ENCODE peak calls at places on chromosomes 12 and 14, in eight cellular contexts. One of them, this sample, is unnamed.

GRCh38 chr12:71686658-71687025 is 760 bp downstream of the TMEM19 start:
- DNase-seq in AG09309: no peak
- DNase-seq in Karpas-422: no peak
- DNase-seq in activated CD4-positive, alpha-beta memory T cell treated with anti-CD3 and anti-CD28 coated beads for 36 hours: no peak
- DNase-seq in stimulated activated CD4-positive, alpha-beta T cell treated with anti-CD3 and anti-CD28 coated beads, Interleukin-2, amount 100 ng/mL, for 48 hours: no peak
- DNase-seq in activated CD4-positive, alpha-beta T cell treated with anti-CD3 and anti-CD28 coated beads for 24 hours: no peak
- DNase-seq in AML-193: peak; percentile 46
- DNase-seq in NCI-H1092: no peak
- DNase-seq in this sample: no peak

GRCh38 chr14:22339277-22339676 is 249.7 kb downstream of the DAD1 start:
- DNase-seq in AML-193: no peak
- DNase-seq in stimulated activated CD4-positive, alpha-beta T cell treated with anti-CD3 and anti-CD28 coated beads, Interleukin-2, amount 100 ng/mL, for 48 hours: no peak
- DNase-seq in Karpas-422: no peak
- DNase-seq in NCI-H1092: no peak
- DNase-seq in activated CD4-positive, alpha-beta memory T cell treated with anti-CD3 and anti-CD28 coated beads for 36 hours: no peak
- DNase-seq in AG09309: no peak
- DNase-seq in activated CD4-positive, alpha-beta T cell treated with anti-CD3 and anti-CD28 coated beads for 24 hours: no peak
- DNase-seq in this sample: no peak

GRCh38 chr12:60162988-60163720 is 567.3 kb downstream of the SLC16A7 start:
- DNase-seq in NCI-H1092: no peak
- DNase-seq in stimulated activated CD4-positive, alpha-beta T cell treated with anti-CD3 and anti-CD28 coated beads, Interleukin-2, amount 100 ng/mL, for 48 hours: no peak
- DNase-seq in AG09309: no peak
- DNase-seq in Karpas-422: no peak
- DNase-seq in activated CD4-positive, alpha-beta memory T cell treated with anti-CD3 and anti-CD28 coated beads for 36 hours: no peak
- DNase-seq in activated CD4-positive, alpha-beta T cell treated with anti-CD3 and anti-CD28 coated beads for 24 hours: no peak
- DNase-seq in AML-193: no peak
- DNase-seq in this sample: no peak

GRCh38 chr14:34172052-34172451 is 221.2 kb upstream of the EGLN3 start:
- DNase-seq in activated CD4-positive, alpha-beta memory T cell treated with anti-CD3 and anti-CD28 coated beads for 36 hours: no peak
- DNase-seq in stimulated activated CD4-positive, alpha-beta T cell treated with anti-CD3 and anti-CD28 coated beads, Interleukin-2, amount 100 ng/mL, for 48 hours: no peak
- DNase-seq in NCI-H1092: no peak
- DNase-seq in AML-193: no peak
- DNase-seq in activated CD4-positive, alpha-beta T cell treated with anti-CD3 and anti-CD28 coated beads for 24 hours: no peak
- DNase-seq in Karpas-422: no peak
- DNase-seq in AG09309: no peak
- DNase-seq in this sample: no peak

GRCh38 chr14:61678966-61679365 is 16.3 kb upstream of the HIF1A start:
- DNase-seq in activated CD4-positive, alpha-beta T cell treated with anti-CD3 and anti-CD28 coated beads for 24 hours: no peak
- DNase-seq in NCI-H1092: no peak
- DNase-seq in Karpas-422: no peak
- DNase-seq in AML-193: no peak
- DNase-seq in activated CD4-positive, alpha-beta memory T cell treated with anti-CD3 and anti-CD28 coated beads for 36 hours: no peak
- DNase-seq in AG09309: no peak
- DNase-seq in stimulated activated CD4-positive, alpha-beta T cell treated with anti-CD3 and anti-CD28 coated beads, Interleukin-2, amount 100 ng/mL, for 48 hours: no peak
- DNase-seq in this sample: no peak

GRCh38 chr12:95277139-95277538 is 59.5 kb downstream of the VEZT start:
- DNase-seq in Karpas-422: no peak
- DNase-seq in activated CD4-positive, alpha-beta T cell treated with anti-CD3 and anti-CD28 coated beads for 24 hours: no peak
- DNase-seq in activated CD4-positive, alpha-beta memory T cell treated with anti-CD3 and anti-CD28 coated beads for 36 hours: no peak
- DNase-seq in AG09309: peak; percentile 39
- DNase-seq in NCI-H1092: no peak
- DNase-seq in AML-193: no peak
- DNase-seq in stimulated activated CD4-positive, alpha-beta T cell treated with anti-CD3 and anti-CD28 coated beads, Interleukin-2, amount 100 ng/mL, for 48 hours: no peak
- DNase-seq in this sample: no peak

GRCh38 chr12:93572712-93573551 is 457 bp downstream of the SOCS2 start:
- DNase-seq in stimulated activated CD4-positive, alpha-beta T cell treated with anti-CD3 and anti-CD28 coated beads, Interleukin-2, amount 100 ng/mL, for 48 hours: peak; percentile 18
- DNase-seq in Karpas-422: no peak
- DNase-seq in NCI-H1092: no peak
- DNase-seq in activated CD4-positive, alpha-beta T cell treated with anti-CD3 and anti-CD28 coated beads for 24 hours: no peak
- DNase-seq in activated CD4-positive, alpha-beta memory T cell treated with anti-CD3 and anti-CD28 coated beads for 36 hours: peak; percentile 45
- DNase-seq in AG09309: no peak
- DNase-seq in AML-193: no peak
- DNase-seq in this sample: no peak

GRCh38 chr12:106767954-106768501 is 6.5 kb upstream of the RIC8B start:
- DNase-seq in AML-193: no peak
- DNase-seq in stimulated activated CD4-positive, alpha-beta T cell treated with anti-CD3 and anti-CD28 coated beads, Interleukin-2, amount 100 ng/mL, for 48 hours: no peak
- DNase-seq in AG09309: no peak
- DNase-seq in NCI-H1092: no peak
- DNase-seq in activated CD4-positive, alpha-beta memory T cell treated with anti-CD3 and anti-CD28 coated beads for 36 hours: no peak
- DNase-seq in Karpas-422: no peak
- DNase-seq in activated CD4-positive, alpha-beta T cell treated with anti-CD3 and anti-CD28 coated beads for 24 hours: no peak
- DNase-seq in this sample: no peak

GRCh38 chr14:21748869-21749303 is 75.3 kb upstream of the OR4E1 start:
- DNase-seq in Karpas-422: peak; percentile 86
- DNase-seq in activated CD4-positive, alpha-beta T cell treated with anti-CD3 and anti-CD28 coated beads for 24 hours: peak; percentile 43
- DNase-seq in AG09309: no peak
- DNase-seq in stimulated activated CD4-positive, alpha-beta T cell treated with anti-CD3 and anti-CD28 coated beads, Interleukin-2, amount 100 ng/mL, for 48 hours: peak; percentile 36
- DNase-seq in AML-193: peak; percentile 36
- DNase-seq in activated CD4-positive, alpha-beta memory T cell treated with anti-CD3 and anti-CD28 coated beads for 36 hours: peak; percentile 70
- DNase-seq in NCI-H1092: peak; percentile 9
- DNase-seq in this sample: peak; percentile 75

GRCh38 chr12:75086086-75087038 is 123.3 kb downstream of the KCNC2 start:
- DNase-seq in NCI-H1092: no peak
- DNase-seq in stimulated activated CD4-positive, alpha-beta T cell treated with anti-CD3 and anti-CD28 coated beads, Interleukin-2, amount 100 ng/mL, for 48 hours: no peak
- DNase-seq in AML-193: no peak
- DNase-seq in activated CD4-positive, alpha-beta T cell treated with anti-CD3 and anti-CD28 coated beads for 24 hours: no peak
- DNase-seq in AG09309: no peak
- DNase-seq in activated CD4-positive, alpha-beta memory T cell treated with anti-CD3 and anti-CD28 coated beads for 36 hours: no peak
- DNase-seq in Karpas-422: no peak
- DNase-seq in this sample: no peak

GRCh38 chr14:75200451-75200850 is 24.0 kb upstream of the TMED10 start:
- DNase-seq in AML-193: no peak
- DNase-seq in NCI-H1092: no peak
- DNase-seq in Karpas-422: no peak
- DNase-seq in AG09309: no peak
- DNase-seq in activated CD4-positive, alpha-beta memory T cell treated with anti-CD3 and anti-CD28 coated beads for 36 hours: no peak
- DNase-seq in activated CD4-positive, alpha-beta T cell treated with anti-CD3 and anti-CD28 coated beads for 24 hours: no peak
- DNase-seq in stimulated activated CD4-positive, alpha-beta T cell treated with anti-CD3 and anti-CD28 coated beads, Interleukin-2, amount 100 ng/mL, for 48 hours: no peak
- DNase-seq in this sample: no peak

GRCh38 chr12:98973395-98973794 is 328.3 kb downstream of the APAF1 start:
- DNase-seq in AG09309: peak; percentile 10
- DNase-seq in AML-193: no peak
- DNase-seq in stimulated activated CD4-positive, alpha-beta T cell treated with anti-CD3 and anti-CD28 coated beads, Interleukin-2, amount 100 ng/mL, for 48 hours: no peak
- DNase-seq in activated CD4-positive, alpha-beta memory T cell treated with anti-CD3 and anti-CD28 coated beads for 36 hours: no peak
- DNase-seq in NCI-H1092: no peak
- DNase-seq in activated CD4-positive, alpha-beta T cell treated with anti-CD3 and anti-CD28 coated beads for 24 hours: no peak
- DNase-seq in Karpas-422: no peak
- DNase-seq in this sample: no peak

GRCh38 chr12:26007563-26007962 is 49.1 kb downstream of the RASSF8 start:
- DNase-seq in NCI-H1092: no peak
- DNase-seq in activated CD4-positive, alpha-beta T cell treated with anti-CD3 and anti-CD28 coated beads for 24 hours: no peak
- DNase-seq in AG09309: no peak
- DNase-seq in Karpas-422: no peak
- DNase-seq in AML-193: no peak
- DNase-seq in stimulated activated CD4-positive, alpha-beta T cell treated with anti-CD3 and anti-CD28 coated beads, Interleukin-2, amount 100 ng/mL, for 48 hours: no peak
- DNase-seq in activated CD4-positive, alpha-beta memory T cell treated with anti-CD3 and anti-CD28 coated beads for 36 hours: no peak
- DNase-seq in this sample: no peak

GRCh38 chr14:24430143-24430681 is 458 bp downstream of the KHNYN start:
- DNase-seq in AML-193: peak; percentile 44
- DNase-seq in stimulated activated CD4-positive, alpha-beta T cell treated with anti-CD3 and anti-CD28 coated beads, Interleukin-2, amount 100 ng/mL, for 48 hours: peak; percentile 49
- DNase-seq in NCI-H1092: no peak
- DNase-seq in activated CD4-positive, alpha-beta T cell treated with anti-CD3 and anti-CD28 coated beads for 24 hours: peak; percentile 48
- DNase-seq in AG09309: peak; percentile 16
- DNase-seq in activated CD4-positive, alpha-beta memory T cell treated with anti-CD3 and anti-CD28 coated beads for 36 hours: peak; percentile 74
- DNase-seq in Karpas-422: peak; percentile 80
- DNase-seq in this sample: peak; percentile 74

GRCh38 chr12:9813821-9814798 is 13.2 kb upstream of the KLRF1 start:
- DNase-seq in AG09309: no peak
- DNase-seq in NCI-H1092: no peak
- DNase-seq in AML-193: peak; percentile 91
- DNase-seq in activated CD4-positive, alpha-beta T cell treated with anti-CD3 and anti-CD28 coated beads for 24 hours: peak; percentile 90
- DNase-seq in Karpas-422: peak; percentile 85
- DNase-seq in stimulated activated CD4-positive, alpha-beta T cell treated with anti-CD3 and anti-CD28 coated beads, Interleukin-2, amount 100 ng/mL, for 48 hours: peak; percentile 96
- DNase-seq in activated CD4-positive, alpha-beta memory T cell treated with anti-CD3 and anti-CD28 coated beads for 36 hours: peak; percentile 91
- DNase-seq in this sample: peak; percentile 92

GRCh38 chr12:55670213-55670730 is 33.6 kb downstream of the OR10P1 start:
- DNase-seq in stimulated activated CD4-positive, alpha-beta T cell treated with anti-CD3 and anti-CD28 coated beads, Interleukin-2, amount 100 ng/mL, for 48 hours: no peak
- DNase-seq in AG09309: no peak
- DNase-seq in AML-193: no peak
- DNase-seq in activated CD4-positive, alpha-beta memory T cell treated with anti-CD3 and anti-CD28 coated beads for 36 hours: no peak
- DNase-seq in NCI-H1092: no peak
- DNase-seq in activated CD4-positive, alpha-beta T cell treated with anti-CD3 and anti-CD28 coated beads for 24 hours: no peak
- DNase-seq in Karpas-422: no peak
- DNase-seq in this sample: no peak

GRCh38 chr12:126389215-126389841 is 1324.1 kb downstream of the AACS start:
- DNase-seq in Karpas-422: no peak
- DNase-seq in AML-193: no peak
- DNase-seq in NCI-H1092: no peak
- DNase-seq in AG09309: peak; percentile 95
- DNase-seq in activated CD4-positive, alpha-beta memory T cell treated with anti-CD3 and anti-CD28 coated beads for 36 hours: no peak
- DNase-seq in stimulated activated CD4-positive, alpha-beta T cell treated with anti-CD3 and anti-CD28 coated beads, Interleukin-2, amount 100 ng/mL, for 48 hours: no peak
- DNase-seq in activated CD4-positive, alpha-beta T cell treated with anti-CD3 and anti-CD28 coated beads for 24 hours: no peak
- DNase-seq in this sample: no peak

GRCh38 chr12:12864243-12864642 is 27.1 kb upstream of the GPRC5A start:
- DNase-seq in AML-193: no peak
- DNase-seq in activated CD4-positive, alpha-beta memory T cell treated with anti-CD3 and anti-CD28 coated beads for 36 hours: no peak
- DNase-seq in stimulated activated CD4-positive, alpha-beta T cell treated with anti-CD3 and anti-CD28 coated beads, Interleukin-2, amount 100 ng/mL, for 48 hours: no peak
- DNase-seq in Karpas-422: no peak
- DNase-seq in NCI-H1092: no peak
- DNase-seq in AG09309: no peak
- DNase-seq in activated CD4-positive, alpha-beta T cell treated with anti-CD3 and anti-CD28 coated beads for 24 hours: no peak
- DNase-seq in this sample: no peak

GRCh38 chr12:107320929-107321618 is 227.7 kb upstream of the CRY1 start:
- DNase-seq in NCI-H1092: no peak
- DNase-seq in Karpas-422: no peak
- DNase-seq in AG09309: no peak
- DNase-seq in stimulated activated CD4-positive, alpha-beta T cell treated with anti-CD3 and anti-CD28 coated beads, Interleukin-2, amount 100 ng/mL, for 48 hours: peak; percentile 51
- DNase-seq in activated CD4-positive, alpha-beta T cell treated with anti-CD3 and anti-CD28 coated beads for 24 hours: peak; percentile 62
- DNase-seq in activated CD4-positive, alpha-beta memory T cell treated with anti-CD3 and anti-CD28 coated beads for 36 hours: peak; percentile 83
- DNase-seq in AML-193: peak; percentile 19
- DNase-seq in this sample: no peak

GRCh38 chr14:105865266-105865903 is 339.0 kb downstream of the TMEM121 start:
- DNase-seq in activated CD4-positive, alpha-beta memory T cell treated with anti-CD3 and anti-CD28 coated beads for 36 hours: peak; percentile 8
- DNase-seq in activated CD4-positive, alpha-beta T cell treated with anti-CD3 and anti-CD28 coated beads for 24 hours: no peak
- DNase-seq in AML-193: no peak
- DNase-seq in NCI-H1092: no peak
- DNase-seq in stimulated activated CD4-positive, alpha-beta T cell treated with anti-CD3 and anti-CD28 coated beads, Interleukin-2, amount 100 ng/mL, for 48 hours: no peak
- DNase-seq in AG09309: no peak
- DNase-seq in Karpas-422: no peak
- DNase-seq in this sample: no peak

GRCh38 chr12:49264466-49264872 is 413 bp upstream of the TUBA1C start:
- DNase-seq in activated CD4-positive, alpha-beta T cell treated with anti-CD3 and anti-CD28 coated beads for 24 hours: no peak
- DNase-seq in Karpas-422: peak; percentile 69
- DNase-seq in NCI-H1092: no peak
- DNase-seq in AG09309: no peak
- DNase-seq in AML-193: peak; percentile 46
- DNase-seq in stimulated activated CD4-positive, alpha-beta T cell treated with anti-CD3 and anti-CD28 coated beads, Interleukin-2, amount 100 ng/mL, for 48 hours: peak; percentile 32
- DNase-seq in activated CD4-positive, alpha-beta memory T cell treated with anti-CD3 and anti-CD28 coated beads for 36 hours: no peak
- DNase-seq in this sample: peak; percentile 41

GRCh38 chr12:103832048-103832798 is 8.8 kb downstream of the NT5DC3 start:
- DNase-seq in activated CD4-positive, alpha-beta memory T cell treated with anti-CD3 and anti-CD28 coated beads for 36 hours: no peak
- DNase-seq in stimulated activated CD4-positive, alpha-beta T cell treated with anti-CD3 and anti-CD28 coated beads, Interleukin-2, amount 100 ng/mL, for 48 hours: no peak
- DNase-seq in AML-193: no peak
- DNase-seq in activated CD4-positive, alpha-beta T cell treated with anti-CD3 and anti-CD28 coated beads for 24 hours: no peak
- DNase-seq in AG09309: no peak
- DNase-seq in Karpas-422: peak; percentile 67
- DNase-seq in NCI-H1092: no peak
- DNase-seq in this sample: peak; percentile 51

GRCh38 chr12:82357845-82358199 is 365 bp downstream of the CCDC59 start:
- DNase-seq in Karpas-422: no peak
- DNase-seq in activated CD4-positive, alpha-beta T cell treated with anti-CD3 and anti-CD28 coated beads for 24 hours: no peak
- DNase-seq in stimulated activated CD4-positive, alpha-beta T cell treated with anti-CD3 and anti-CD28 coated beads, Interleukin-2, amount 100 ng/mL, for 48 hours: no peak
- DNase-seq in activated CD4-positive, alpha-beta memory T cell treated with anti-CD3 and anti-CD28 coated beads for 36 hours: no peak
- DNase-seq in NCI-H1092: no peak
- DNase-seq in AG09309: no peak
- DNase-seq in AML-193: no peak
- DNase-seq in this sample: no peak

GRCh38 chr12:29996993-29997392 is 213.3 kb upstream of the TMTC1 start:
- DNase-seq in AG09309: no peak
- DNase-seq in Karpas-422: no peak
- DNase-seq in AML-193: no peak
- DNase-seq in activated CD4-positive, alpha-beta T cell treated with anti-CD3 and anti-CD28 coated beads for 24 hours: no peak
- DNase-seq in NCI-H1092: no peak
- DNase-seq in stimulated activated CD4-positive, alpha-beta T cell treated with anti-CD3 and anti-CD28 coated beads, Interleukin-2, amount 100 ng/mL, for 48 hours: no peak
- DNase-seq in activated CD4-positive, alpha-beta memory T cell treated with anti-CD3 and anti-CD28 coated beads for 36 hours: no peak
- DNase-seq in this sample: no peak

GRCh38 chr12:23333938-23334337 is 615.5 kb downstream of the SOX5 start:
- DNase-seq in AML-193: no peak
- DNase-seq in stimulated activated CD4-positive, alpha-beta T cell treated with anti-CD3 and anti-CD28 coated beads, Interleukin-2, amount 100 ng/mL, for 48 hours: no peak
- DNase-seq in activated CD4-positive, alpha-beta memory T cell treated with anti-CD3 and anti-CD28 coated beads for 36 hours: no peak
- DNase-seq in activated CD4-positive, alpha-beta T cell treated with anti-CD3 and anti-CD28 coated beads for 24 hours: no peak
- DNase-seq in Karpas-422: no peak
- DNase-seq in NCI-H1092: no peak
- DNase-seq in AG09309: no peak
- DNase-seq in this sample: no peak

GRCh38 chr12:55931317-55931779 is 386 bp downstream of the DGKA start:
- DNase-seq in NCI-H1092: no peak
- DNase-seq in AML-193: no peak
- DNase-seq in AG09309: no peak
- DNase-seq in Karpas-422: peak; percentile 59
- DNase-seq in activated CD4-positive, alpha-beta memory T cell treated with anti-CD3 and anti-CD28 coated beads for 36 hours: no peak
- DNase-seq in activated CD4-positive, alpha-beta T cell treated with anti-CD3 and anti-CD28 coated beads for 24 hours: no peak
- DNase-seq in stimulated activated CD4-positive, alpha-beta T cell treated with anti-CD3 and anti-CD28 coated beads, Interleukin-2, amount 100 ng/mL, for 48 hours: no peak
- DNase-seq in this sample: no peak

GRCh38 chr12:113461666-113462065 is 10.0 kb downstream of the LHX5 start:
- DNase-seq in activated CD4-positive, alpha-beta T cell treated with anti-CD3 and anti-CD28 coated beads for 24 hours: no peak
- DNase-seq in AML-193: no peak
- DNase-seq in Karpas-422: peak; percentile 76
- DNase-seq in NCI-H1092: no peak
- DNase-seq in AG09309: no peak
- DNase-seq in activated CD4-positive, alpha-beta memory T cell treated with anti-CD3 and anti-CD28 coated beads for 36 hours: no peak
- DNase-seq in stimulated activated CD4-positive, alpha-beta T cell treated with anti-CD3 and anti-CD28 coated beads, Interleukin-2, amount 100 ng/mL, for 48 hours: no peak
- DNase-seq in this sample: peak; percentile 68

GRCh38 chr14:69994002-69994401 is 114.8 kb downstream of the SMOC1 start:
- DNase-seq in AG09309: no peak
- DNase-seq in activated CD4-positive, alpha-beta memory T cell treated with anti-CD3 and anti-CD28 coated beads for 36 hours: no peak
- DNase-seq in AML-193: no peak
- DNase-seq in activated CD4-positive, alpha-beta T cell treated with anti-CD3 and anti-CD28 coated beads for 24 hours: no peak
- DNase-seq in NCI-H1092: no peak
- DNase-seq in stimulated activated CD4-positive, alpha-beta T cell treated with anti-CD3 and anti-CD28 coated beads, Interleukin-2, amount 100 ng/mL, for 48 hours: no peak
- DNase-seq in Karpas-422: no peak
- DNase-seq in this sample: no peak

GRCh38 chr12:43103866-43104265 is 448.1 kb downstream of the ADAMTS20 start:
- DNase-seq in NCI-H1092: no peak
- DNase-seq in AML-193: no peak
- DNase-seq in stimulated activated CD4-positive, alpha-beta T cell treated with anti-CD3 and anti-CD28 coated beads, Interleukin-2, amount 100 ng/mL, for 48 hours: no peak
- DNase-seq in Karpas-422: no peak
- DNase-seq in activated CD4-positive, alpha-beta memory T cell treated with anti-CD3 and anti-CD28 coated beads for 36 hours: no peak
- DNase-seq in AG09309: no peak
- DNase-seq in activated CD4-positive, alpha-beta T cell treated with anti-CD3 and anti-CD28 coated beads for 24 hours: no peak
- DNase-seq in this sample: no peak

GRCh38 chr12:57213068-57213715 is 3.4 kb upstream of the NXPH4 start:
- DNase-seq in activated CD4-positive, alpha-beta memory T cell treated with anti-CD3 and anti-CD28 coated beads for 36 hours: peak; percentile 90
- DNase-seq in NCI-H1092: peak; percentile 59
- DNase-seq in AML-193: peak; percentile 74
- DNase-seq in AG09309: peak; percentile 64
- DNase-seq in activated CD4-positive, alpha-beta T cell treated with anti-CD3 and anti-CD28 coated beads for 24 hours: peak; percentile 81
- DNase-seq in Karpas-422: peak; percentile 92
- DNase-seq in stimulated activated CD4-positive, alpha-beta T cell treated with anti-CD3 and anti-CD28 coated beads, Interleukin-2, amount 100 ng/mL, for 48 hours: peak; percentile 87
- DNase-seq in this sample: peak; percentile 88

GRCh38 chr12:104956870-104957301 is 1.2 kb downstream of the SLC41A2 start:
- DNase-seq in activated CD4-positive, alpha-beta memory T cell treated with anti-CD3 and anti-CD28 coated beads for 36 hours: no peak
- DNase-seq in NCI-H1092: no peak
- DNase-seq in activated CD4-positive, alpha-beta T cell treated with anti-CD3 and anti-CD28 coated beads for 24 hours: no peak
- DNase-seq in stimulated activated CD4-positive, alpha-beta T cell treated with anti-CD3 and anti-CD28 coated beads, Interleukin-2, amount 100 ng/mL, for 48 hours: no peak
- DNase-seq in AG09309: no peak
- DNase-seq in AML-193: no peak
- DNase-seq in Karpas-422: no peak
- DNase-seq in this sample: peak; percentile 4

GRCh38 chr12:60832300-60832699 is 1236.5 kb downstream of the SLC16A7 start:
- DNase-seq in activated CD4-positive, alpha-beta T cell treated with anti-CD3 and anti-CD28 coated beads for 24 hours: no peak
- DNase-seq in AML-193: no peak
- DNase-seq in AG09309: no peak
- DNase-seq in Karpas-422: no peak
- DNase-seq in activated CD4-positive, alpha-beta memory T cell treated with anti-CD3 and anti-CD28 coated beads for 36 hours: no peak
- DNase-seq in NCI-H1092: no peak
- DNase-seq in stimulated activated CD4-positive, alpha-beta T cell treated with anti-CD3 and anti-CD28 coated beads, Interleukin-2, amount 100 ng/mL, for 48 hours: no peak
- DNase-seq in this sample: no peak

GRCh38 chr14:30608533-30609006 is 13.5 kb upstream of the SCFD1 start:
- DNase-seq in activated CD4-positive, alpha-beta T cell treated with anti-CD3 and anti-CD28 coated beads for 24 hours: no peak
- DNase-seq in stimulated activated CD4-positive, alpha-beta T cell treated with anti-CD3 and anti-CD28 coated beads, Interleukin-2, amount 100 ng/mL, for 48 hours: no peak
- DNase-seq in activated CD4-positive, alpha-beta memory T cell treated with anti-CD3 and anti-CD28 coated beads for 36 hours: no peak
- DNase-seq in NCI-H1092: no peak
- DNase-seq in AML-193: no peak
- DNase-seq in AG09309: no peak
- DNase-seq in Karpas-422: no peak
- DNase-seq in this sample: no peak

GRCh38 chr12:131413006-131413405 is 297.9 kb upstream of the SFSWAP start:
- DNase-seq in AML-193: no peak
- DNase-seq in activated CD4-positive, alpha-beta memory T cell treated with anti-CD3 and anti-CD28 coated beads for 36 hours: no peak
- DNase-seq in stimulated activated CD4-positive, alpha-beta T cell treated with anti-CD3 and anti-CD28 coated beads, Interleukin-2, amount 100 ng/mL, for 48 hours: no peak
- DNase-seq in activated CD4-positive, alpha-beta T cell treated with anti-CD3 and anti-CD28 coated beads for 24 hours: no peak
- DNase-seq in NCI-H1092: no peak
- DNase-seq in AG09309: no peak
- DNase-seq in Karpas-422: no peak
- DNase-seq in this sample: no peak

This sample was measured in NAMALWA.